ENCODE peak calls at places on chromosomes 12 and 14, in nine cellular contexts. C is left ventricle myocardium inferior, S is keratinocyte, T is colonic mucosa, Y is esophagus muscularis mucosa, D is ovary, R is heart left ventricle, J is gastrocnemius medialis, K is tibial artery. X is an unnamed sample. For H3K4me1 and H3K36me3, the result is how much of the 10 kb centered on the place peaks cover.

GRCh38 chr14:34032720-34033119 is 81.8 kb upstream of the EGLN3 start:
- DNase-seq in C (no peak), S (no peak), T (no peak), Y (no peak), D (no peak), R (no peak), J (no peak), K (no peak), X (no peak)

GRCh38 chr14:89544636-89545301 is 127.7 kb upstream of the FOXN3 start:
- DNase-seq in C (no peak), S (no peak), T (no peak), Y (peak), D (no peak), R (no peak), J (no peak), K (no peak), X (no peak)

GRCh38 chr12:23029185-23029584 is 404.2 kb downstream of the ETNK1 start:
- DNase-seq in C (no peak), S (no peak), T (no peak), Y (no peak), D (no peak), R (no peak), J (no peak), K (no peak), X (no peak)

GRCh38 chr14:64701660-64702059 is 2.6 kb upstream of the PLEKHG3 start:
- DNase-seq in C (no peak), S (no peak), T (no peak), Y (no peak), D (no peak), R (no peak), J (no peak), K (peak), X (no peak)

GRCh38 chr12:101697197-101697929 is at the start of gene CHPT1:
- DNase-seq in C (peak), S (no peak), T (peak), Y (peak), D (peak), R (peak), J (peak), K (peak), X (peak)

GRCh38 chr12:44581642-44582242 is 294.4 kb downstream of the NELL2 start:
- DNase-seq in C (no peak), S (no peak), T (no peak), Y (no peak), D (no peak), R (no peak), J (no peak), K (no peak), X (no peak)

GRCh38 chr14:80445605-80446004 is 234.3 kb upstream of the DIO2 start:
- DNase-seq in C (no peak), S (no peak), T (no peak), Y (no peak), D (no peak), R (no peak), J (no peak), K (no peak), X (no peak)

GRCh38 chr12:70733385-70733784 is 96.2 kb upstream of the PTPRB start:
- DNase-seq in C (no peak), S (peak), T (peak), Y (no peak), D (no peak), R (peak), J (no peak), K (no peak), X (no peak)

GRCh38 chr12:127619869-127620769 is 646.9 kb upstream of the TMEM132C start:
- DNase-seq in C (no peak), S (no peak), T (no peak), Y (no peak), D (no peak), R (no peak), J (no peak), K (no peak), X (no peak)

GRCh38 chr14:65258391-65258790 is 154.1 kb upstream of the FUT8 start:
- DNase-seq in C (no peak), S (no peak), T (no peak), Y (no peak), D (no peak), R (no peak), J (no peak), K (no peak), X (no peak)

GRCh38 chr14:36069535-36069900 is 107.0 kb downstream of the PTCSC3 start:
- DNase-seq in C (no peak), S (peak), T (no peak), Y (no peak), D (no peak), R (peak), J (no peak), K (no peak), X (no peak)

GRCh38 chr14:62146014-62146413 is 383.8 kb downstream of the SNAPC1 start:
- DNase-seq in C (no peak), S (no peak), T (no peak), Y (no peak), D (no peak), R (no peak), J (no peak), K (no peak), X (no peak)

GRCh38 chr12:82474798-82475184 is 116.5 kb downstream of the METTL25 start:
- DNase-seq in C (no peak), S (no peak), T (no peak), Y (no peak), D (no peak), R (no peak), J (no peak), K (no peak), X (no peak)

GRCh38 chr12:67650528-67651379 is 2.2 kb downstream of the DYRK2 start:
- DNase-seq in C (no peak), S (no peak), T (peak), Y (no peak), D (no peak), R (no peak), J (no peak), K (no peak), X (no peak)

DNA sequence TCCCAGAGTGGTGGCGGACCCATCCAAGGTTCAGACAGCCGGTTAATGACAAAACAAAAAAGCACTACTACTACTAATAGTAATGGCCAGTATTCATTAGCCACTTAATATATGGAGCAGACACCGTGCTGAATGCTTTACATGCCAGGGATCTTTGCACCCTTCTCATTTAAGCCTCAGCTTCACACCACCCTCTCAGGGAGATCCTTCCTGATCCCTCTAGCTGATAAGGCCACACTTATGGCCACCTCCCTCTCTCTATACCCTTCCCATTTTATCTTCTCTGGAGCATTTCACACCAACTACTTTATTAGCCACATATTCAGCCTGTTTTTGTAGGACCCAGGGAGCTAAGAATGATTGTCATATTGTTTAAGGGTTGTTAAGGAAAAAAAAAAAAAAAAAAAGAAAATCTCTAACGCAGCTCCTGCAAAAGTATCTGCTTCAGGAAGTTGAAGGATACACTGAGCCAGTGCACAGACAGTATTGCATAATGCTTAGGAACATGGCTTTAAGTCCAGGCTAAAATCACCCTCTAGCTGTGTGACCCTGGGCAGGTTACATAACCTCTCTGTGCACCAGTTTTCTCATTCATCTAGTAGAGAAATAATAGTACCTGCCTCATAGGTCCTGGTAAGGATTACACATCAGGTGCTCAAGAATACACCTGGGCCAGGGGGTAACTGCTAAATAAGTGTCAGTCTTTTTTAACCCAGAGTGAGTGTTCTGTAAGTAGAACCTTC is 29.4 kb downstream of the NUAK1 start:
- DNase-seq in C (no peak), S (no peak), T (no peak), Y (no peak), D (no peak), R (no peak), J (no peak), K (no peak), X (no peak)
- H3K4me1 ChIP-seq in C (half or more), S (half or more), T (under half), Y (half or more), D (under half), R (half or more), J (half or more), K (half or more), X (half or more)

GRCh38 chr12:57796996-57797395 is 14.4 kb downstream of the TSFM start:
- DNase-seq in C (no peak), S (no peak), T (no peak), Y (no peak), D (no peak), R (no peak), J (no peak), K (no peak), X (no peak)

GRCh38 chr12:57795354-57795753 is 12.8 kb downstream of the TSFM start:
- DNase-seq in C (no peak), S (peak), T (no peak), Y (no peak), D (no peak), R (no peak), J (no peak), K (no peak), X (no peak)

GRCh38 chr12:57797938-57798337 is 15.4 kb downstream of the TSFM start:
- DNase-seq in C (no peak), S (no peak), T (no peak), Y (no peak), D (no peak), R (no peak), J (no peak), K (no peak), X (no peak)

GRCh38 chr12:57793920-57794319 is 11.3 kb downstream of the TSFM start:
- DNase-seq in C (no peak), S (peak), T (no peak), Y (no peak), D (no peak), R (no peak), J (no peak), K (no peak), X (no peak)
- H3K36me3 ChIP-seq in C (half or more), S (under half), T (under half), Y (half or more), D (under half), R (under half), J (half or more), K (under half), X (under half)

GRCh38 chr14:95840094-95840493 is 36.5 kb upstream of the TUNAR start:
- DNase-seq in C (no peak), S (no peak), T (no peak), Y (peak), D (no peak), R (no peak), J (no peak), K (no peak), X (no peak)
- TF ChIP-seq CTCF in C (no peak), S (no peak), T (no peak), Y (no peak), D (no peak), R (no peak), J (no peak), K (no peak), X (no peak)

GRCh38 chr12:80872053-80872452 is 65.7 kb downstream of the LIN7A start:
- DNase-seq in C (no peak), S (no peak), T (no peak), Y (no peak), D (no peak), R (no peak), J (no peak), K (no peak), X (no peak)

GRCh38 chr12:80877706-80878384 is 59.9 kb downstream of the LIN7A start:
- DNase-seq in C (no peak), S (no peak), T (no peak), Y (no peak), D (no peak), R (no peak), J (no peak), K (no peak), X (no peak)
- H3K4me1 ChIP-seq in C (under half), S (under half), T (under half), Y (under half), D (under half), R (under half), J (under half), K (under half), X (under half)

GRCh38 chr12:130579231-130579630 is 136.9 kb downstream of the RIMBP2 start:
- DNase-seq in C (no peak), S (no peak), T (no peak), Y (no peak), D (no peak), R (no peak), J (no peak), K (no peak), X (no peak)

GRCh38 chr12:130582286-130582685 is 133.8 kb downstream of the RIMBP2 start:
- DNase-seq in C (no peak), S (no peak), T (no peak), Y (no peak), D (no peak), R (no peak), J (no peak), K (no peak), X (no peak)

GRCh38 chr12:130583800-130584199 is 132.3 kb downstream of the RIMBP2 start:
- DNase-seq in C (no peak), S (no peak), T (no peak), Y (no peak), D (no peak), R (no peak), J (no peak), K (no peak), X (no peak)

GRCh38 chr12:130581782-130582181 is 134.3 kb downstream of the RIMBP2 start:
- DNase-seq in C (no peak), S (no peak), T (no peak), Y (no peak), D (no peak), R (no peak), J (no peak), K (no peak), X (no peak)

GRCh38 chr12:130583317-130583716 is 132.8 kb downstream of the RIMBP2 start:
- DNase-seq in C (no peak), S (no peak), T (no peak), Y (no peak), D (no peak), R (no peak), J (no peak), K (no peak), X (no peak)
- H3K36me3 ChIP-seq in C (under half), S (under half), T (under half), Y (under half), D (under half), R (under half), J (under half), K (under half), X (under half)

GRCh38 chr14:101666264-101666663 is 95.2 kb upstream of the PPP2R5C start:
- DNase-seq in C (no peak), S (no peak), T (no peak), Y (no peak), D (no peak), R (no peak), J (no peak), K (no peak), X (no peak)

GRCh38 chr14:101669629-101670028 is 91.9 kb upstream of the PPP2R5C start:
- DNase-seq in C (no peak), S (no peak), T (no peak), Y (no peak), D (no peak), R (no peak), J (no peak), K (no peak), X (no peak)

GRCh38 chr14:101665478-101666078 is 95.9 kb upstream of the PPP2R5C start:
- DNase-seq in C (no peak), S (peak), T (peak), Y (no peak), D (peak), R (no peak), J (no peak), K (no peak), X (no peak)
- TF ChIP-seq CTCF in C (peak), S (peak), T (peak), Y (peak), D (no peak), R (peak), J (no peak), K (no peak), X (no peak)

DNA sequence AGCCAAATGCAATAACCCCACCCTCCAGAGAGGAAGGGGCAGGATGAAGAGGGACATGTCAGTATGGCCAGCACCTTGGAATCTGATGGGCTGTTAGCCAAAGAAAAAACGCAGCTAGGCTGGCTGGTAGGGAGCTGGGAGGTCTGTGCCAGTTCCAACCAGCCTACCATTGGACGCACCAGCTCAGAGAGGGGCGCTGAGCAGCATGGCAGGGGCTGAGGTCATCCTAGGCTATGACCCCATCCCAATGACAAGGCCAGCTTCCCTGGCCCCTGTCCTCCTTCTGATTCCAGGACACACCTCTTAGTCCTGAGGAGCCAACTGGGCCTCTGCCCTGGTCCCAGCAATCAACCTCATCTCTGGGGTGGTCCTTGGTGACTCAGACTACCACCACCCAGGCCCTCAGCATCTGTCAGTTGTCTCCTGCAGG is 12.2 kb downstream of the ACTN1 start:
- DNase-seq in C (no peak), S (no peak), T (no peak), Y (no peak), D (no peak), R (no peak), J (no peak), K (no peak), X (no peak)
- H3K4me1 ChIP-seq in C (half or more), S (half or more), T (under half), Y (half or more), D (under half), R (half or more), J (under half), K (half or more), X (half or more)

GRCh38 chr12:132127041-132127440 is 17.1 kb downstream of the DDX51 start:
- DNase-seq in C (no peak), S (no peak), T (no peak), Y (no peak), D (no peak), R (no peak), J (no peak), K (peak), X (no peak)
- H3K36me3 ChIP-seq in C (half or more), S (under half), T (under half), Y (half or more), D (under half), R (under half), J (half or more), K (under half), X (under half)